ENCODE peak calls at places on chromosomes 16 and 17, in six cellular contexts. M is astrocyte of the cerebellum; G is cardiac septum; D is GM04504; P is transverse colon; Y is activated CD4-positive, alpha-beta T cell treated with anti-CD3 and anti-CD28 coated beads, Interleukin-2, amount 50 U/mL, for 24 hours. R is an unnamed sample.

GRCh38 chr17:8066841-8067775 is 20.4 kb downstream of the ALOX12B start:
- DNase-seq in M (no peak), D (no peak), P (no peak), G (no peak), Y (no peak), R (no peak)

GRCh38 chr17:41810659-41811548 is 845 bp downstream of the P3H4 start:
- DNase-seq in D (no peak), Y (no peak), P (peak), M (no peak), G (no peak), R (no peak)

GRCh38 chr16:534089-534635 is 6.7 kb downstream of the CAPN15 start:
- DNase-seq in P (peak), M (no peak), Y (no peak), D (no peak), G (no peak), R (no peak)

GRCh38 chr17:15883617-15884111 is 61.3 kb upstream of the ADORA2B start:
- DNase-seq in P (no peak), Y (no peak), G (no peak), D (peak), M (peak), R (no peak)

GRCh38 chr17:12588531-12588930 is 77.2 kb upstream of the MYOCD start:
- DNase-seq in D (no peak), P (no peak), G (no peak), M (no peak), Y (no peak), R (no peak)

GRCh38 chr16:89175280-89176146 is 4.0 kb downstream of the CDH15 start:
- DNase-seq in D (no peak), P (no peak), G (no peak), M (no peak), Y (no peak), R (no peak)

GRCh38 chr16:51818342-51818944 is 667.4 kb upstream of the SALL1 start:
- DNase-seq in D (peak), M (no peak), Y (no peak), P (peak), G (no peak), R (no peak)

GRCh38 chr17:17300624-17301568 is 2.3 kb upstream of the NT5M start:
- DNase-seq in G (peak), D (no peak), M (no peak), P (peak), Y (peak), R (peak)

GRCh38 chr16:31714899-31715504 is 158.6 kb upstream of the ZNF267 start:
- DNase-seq in G (no peak), P (no peak), M (no peak), Y (no peak), D (no peak), R (no peak)

GRCh38 chr16:49700222-49700927 is 155.5 kb downstream of the ZNF423 start:
- DNase-seq in Y (no peak), P (no peak), M (no peak), G (no peak), D (no peak), R (no peak)

GRCh38 chr16:89145406-89146161 is 26.0 kb upstream of the CDH15 start:
- DNase-seq in P (no peak), Y (no peak), D (no peak), G (no peak), M (no peak), R (peak)

GRCh38 chr17:15651001-15651582 is 31.6 kb upstream of the FBXW10B start:
- DNase-seq in G (peak), Y (no peak), D (no peak), M (no peak), P (peak), R (peak)

GRCh38 chr17:39235555-39236221 is 9.9 kb upstream of the STAC2 start:
- DNase-seq in Y (peak), G (no peak), D (no peak), M (peak), P (peak), R (peak)

GRCh38 chr17:75876938-75877751 is 1.2 kb downstream of the TRIM47 start:
- DNase-seq in M (peak), D (peak), Y (no peak), G (peak), P (peak), R (peak)

GRCh38 chr17:83079340-83079747 is at the start of gene METRNL:
- DNase-seq in P (peak), D (no peak), Y (no peak), M (no peak), G (peak), R (peak)

GRCh38 chr16:30964540-30965226 is 7.1 kb downstream of the SETD1A start:
- DNase-seq in P (no peak), D (no peak), Y (no peak), M (no peak), G (no peak), R (no peak)

GRCh38 chr16:55021595-55022475 is 91.2 kb downstream of the IRX5 start:
- DNase-seq in Y (no peak), G (no peak), M (peak), D (peak), P (peak), R (no peak)

GRCh38 chr17:44623070-44623725 is 33.1 kb upstream of the MEIOC start:
- DNase-seq in M (peak), P (no peak), Y (no peak), G (no peak), D (no peak), R (no peak)

GRCh38 chr16:25052530-25052929 is 37.4 kb upstream of the ARHGAP17 start:
- DNase-seq in P (no peak), M (no peak), G (no peak), Y (no peak), D (no peak), R (no peak)

GRCh38 chr17:307741-308507 is 44.7 kb downstream of the RPH3AL start:
- DNase-seq in Y (no peak), P (no peak), D (no peak), G (no peak), M (no peak), R (no peak)

GRCh38 chr16:23557779-23558330 is 328 bp downstream of the UBFD1 start:
- DNase-seq in Y (peak), D (peak), G (no peak), M (peak), P (peak), R (no peak)

GRCh38 chr17:4777969-4778760 is 6.5 kb downstream of the TM4SF5 start:
- DNase-seq in D (no peak), Y (no peak), G (no peak), P (no peak), M (no peak), R (no peak)

GRCh38 chr17:1965556-1966273 is 59.4 kb downstream of the RTN4RL1 start:
- DNase-seq in P (no peak), G (no peak), D (no peak), Y (no peak), M (no peak), R (no peak)

GRCh38 chr17:75001915-75002843 is 10.3 kb upstream of the MRPL58 start:
- DNase-seq in Y (no peak), M (no peak), P (no peak), D (no peak), G (no peak), R (no peak)

GRCh38 chr16:27402964-27403600 is 1.1 kb downstream of the IL21R start:
- DNase-seq in M (no peak), D (no peak), Y (peak), G (no peak), P (no peak), R (peak)

GRCh38 chr17:10117581-10118001 is 80.8 kb downstream of the GAS7 start:
- DNase-seq in D (no peak), M (no peak), P (peak), Y (no peak), G (no peak), R (no peak)

GRCh38 chr16:75580-76501 is 2.2 kb upstream of the MPG start:
- DNase-seq in G (no peak), Y (no peak), P (peak), M (peak), D (peak), R (no peak)

GRCh38 chr16:73329363-73330306 is 281.7 kb upstream of the ZFHX3 start:
- DNase-seq in D (no peak), P (peak), Y (no peak), G (no peak), M (no peak), R (no peak)

GRCh38 chr16:49651980-49652379 is 203.9 kb downstream of the ZNF423 start:
- DNase-seq in Y (no peak), P (no peak), G (no peak), M (no peak), D (no peak), R (no peak)

R was measured in GM06990.